ENCODE peak calls at places on chromosomes 1 and 21, in four cellular contexts. H, T, N and X are unnamed samples.

GRCh38 chr21:34593423-34593822 is 21.5 kb downstream of the RCAN1 start:
- DNase-seq in H (no peak), T (no peak), N (no peak), X (no peak)

GRCh38 chr1:36497207-36497606 is 14.5 kb upstream of the CSF3R start:
- DNase-seq in H (no peak), T (no peak), N (peak; percentile 6), X (no peak)

GRCh38 chr1:64536836-64537490 is 67.0 kb downstream of the CACHD1 start:
- DNase-seq in H (no peak), T (no peak), N (no peak), X (no peak)

GRCh38 chr21:35100351-35100771 is 51.3 kb upstream of the RUNX1 start:
- DNase-seq in H (no peak), T (no peak), N (no peak), X (no peak)

GRCh38 chr21:25790122-25790951 is 55.6 kb downstream of the GABPA start:
- DNase-seq in H (no peak), T (peak; percentile 7), N (peak; percentile 26), X (peak; percentile 16)

GRCh38 chr21:39087976-39088370 is 95.3 kb downstream of the PSMG1 start:
- DNase-seq in H (no peak), T (no peak), N (no peak), X (no peak)

GRCh38 chr1:72111662-72112061 is 170.7 kb downstream of the NEGR1 start:
- DNase-seq in H (no peak), T (no peak), N (no peak), X (no peak)

GRCh38 chr1:53754484-53755312 is 15.7 kb upstream of the GLIS1 start:
- DNase-seq in H (no peak), T (no peak), N (peak; percentile 71), X (no peak)

GRCh38 chr1:53172751-53173498 is 23.7 kb upstream of the CPT2 start:
- DNase-seq in H (no peak), T (peak; percentile 33), N (peak; percentile 89), X (no peak)

GRCh38 chr1:32728413-32729077 is 26.0 kb upstream of the SYNC start:
- DNase-seq in H (no peak), T (no peak), N (no peak), X (no peak)

GRCh38 chr1:186775031-186775430 is 53.7 kb upstream of the PLA2G4A start:
- DNase-seq in H (no peak), T (no peak), N (no peak), X (no peak)

GRCh38 chr21:31473685-31474345 is 129.8 kb upstream of the TIAM1 start:
- DNase-seq in H (no peak), T (no peak), N (no peak), X (no peak)

GRCh38 chr1:28062806-28063205 is 25.6 kb downstream of the EYA3 start:
- DNase-seq in H (no peak), T (no peak), N (no peak), X (no peak)

GRCh38 chr1:109802136-109802900 is 38.6 kb upstream of the EPS8L3 start:
- DNase-seq in H (no peak), T (no peak), N (no peak), X (no peak)

GRCh38 chr1:46342084-46342656 is 1.6 kb downstream of the NSUN4 start:
- DNase-seq in H (no peak), T (no peak), N (peak; percentile 39), X (peak; percentile 36)

GRCh38 chr1:246219508-246220030 is 287.5 kb downstream of the SMYD3 start:
- DNase-seq in H (no peak), T (no peak), N (peak; percentile 21), X (no peak)

GRCh38 chr1:164640673-164641352 is 81.8 kb downstream of the PBX1 start:
- DNase-seq in H (no peak), T (no peak), N (no peak), X (no peak)

GRCh38 chr1:167360120-167360519 is 139.4 kb downstream of the POU2F1 start:
- DNase-seq in H (no peak), T (no peak), N (peak; percentile 36), X (no peak)

GRCh38 chr1:35756064-35756463 is 13.7 kb downstream of the CLSPN start:
- DNase-seq in H (no peak), T (no peak), N (no peak), X (no peak)

GRCh38 chr1:100187912-100188311 is 9.9 kb upstream of the LRRC39 start:
- DNase-seq in H (no peak), T (no peak), N (peak; percentile 77), X (peak; percentile 31)

GRCh38 chr1:227486559-227486958 is 76.8 kb upstream of the ZNF678 start:
- DNase-seq in H (no peak), T (no peak), N (no peak), X (no peak)

GRCh38 chr1:33377750-33378149 is 53.1 kb downstream of the PHC2 start:
- DNase-seq in H (no peak), T (no peak), N (no peak), X (no peak)

GRCh38 chr1:6142036-6142621 is 38.0 kb downstream of the CHD5 start:
- DNase-seq in H (no peak), T (no peak), N (no peak), X (no peak)

GRCh38 chr21:36589352-36589971 is 109.5 kb upstream of the SIM2 start:
- DNase-seq in H (no peak), T (no peak), N (peak; percentile 63), X (no peak)

GRCh38 chr1:44355582-44356305 is 687 bp upstream of the ERI3 start:
- DNase-seq in H (no peak), T (no peak), N (no peak), X (no peak)

GRCh38 chr1:230421485-230421884 is 4.6 kb downstream of the PGBD5 start:
- DNase-seq in H (no peak), T (no peak), N (no peak), X (no peak)

GRCh38 chr1:42214447-42214871 is 49.9 kb upstream of the GUCA2A start:
- DNase-seq in H (no peak), T (peak; percentile 37), N (peak; percentile 66), X (peak; percentile 44)

GRCh38 chr1:20481643-20482498 is 4.1 kb downstream of the CAMK2N1 start:
- DNase-seq in H (no peak), T (no peak), N (no peak), X (no peak)

GRCh38 chr1:15747378-15747777 is 5.1 kb downstream of the TMEM82 start:
- DNase-seq in H (no peak), T (no peak), N (no peak), X (no peak)

GRCh38 chr1:68010094-68010493 is 40.3 kb downstream of the DIRAS3 start:
- DNase-seq in H (no peak), T (no peak), N (peak; percentile 28), X (no peak)

GRCh38 chr1:35447278-35447677 is 109.9 kb downstream of the KIAA0319L start:
- DNase-seq in H (no peak), T (no peak), N (peak; percentile 35), X (no peak)

GRCh38 chr21:35782667-35783066 is 277.7 kb downstream of the SETD4 start:
- DNase-seq in H (no peak), T (no peak), N (no peak), X (no peak)

GRCh38 chr1:23530750-23531651 is at the start of gene E2F2:
- DNase-seq in H (peak; percentile 41), T (no peak), N (peak; percentile 83), X (peak; percentile 40)
- TF ChIP-seq CTCF in H (peak; percentile 21), T (no peak), N (peak; percentile 9), X (no peak)

GRCh38 chr1:39849203-39849602 is 34.1 kb downstream of the TRIT1 start:
- DNase-seq in H (no peak), T (no peak), N (no peak), X (no peak)

GRCh38 chr1:39847940-39848339 is 35.4 kb downstream of the TRIT1 start:
- DNase-seq in H (no peak), T (no peak), N (no peak), X (no peak)

GRCh38 chr1:39842030-39842678 is 41.1 kb downstream of the TRIT1 start:
- DNase-seq in H (no peak), T (no peak), N (no peak), X (no peak)

GRCh38 chr1:39842726-39843305 is 40.5 kb downstream of the TRIT1 start:
- DNase-seq in H (no peak), T (no peak), N (no peak), X (no peak)

DNA sequence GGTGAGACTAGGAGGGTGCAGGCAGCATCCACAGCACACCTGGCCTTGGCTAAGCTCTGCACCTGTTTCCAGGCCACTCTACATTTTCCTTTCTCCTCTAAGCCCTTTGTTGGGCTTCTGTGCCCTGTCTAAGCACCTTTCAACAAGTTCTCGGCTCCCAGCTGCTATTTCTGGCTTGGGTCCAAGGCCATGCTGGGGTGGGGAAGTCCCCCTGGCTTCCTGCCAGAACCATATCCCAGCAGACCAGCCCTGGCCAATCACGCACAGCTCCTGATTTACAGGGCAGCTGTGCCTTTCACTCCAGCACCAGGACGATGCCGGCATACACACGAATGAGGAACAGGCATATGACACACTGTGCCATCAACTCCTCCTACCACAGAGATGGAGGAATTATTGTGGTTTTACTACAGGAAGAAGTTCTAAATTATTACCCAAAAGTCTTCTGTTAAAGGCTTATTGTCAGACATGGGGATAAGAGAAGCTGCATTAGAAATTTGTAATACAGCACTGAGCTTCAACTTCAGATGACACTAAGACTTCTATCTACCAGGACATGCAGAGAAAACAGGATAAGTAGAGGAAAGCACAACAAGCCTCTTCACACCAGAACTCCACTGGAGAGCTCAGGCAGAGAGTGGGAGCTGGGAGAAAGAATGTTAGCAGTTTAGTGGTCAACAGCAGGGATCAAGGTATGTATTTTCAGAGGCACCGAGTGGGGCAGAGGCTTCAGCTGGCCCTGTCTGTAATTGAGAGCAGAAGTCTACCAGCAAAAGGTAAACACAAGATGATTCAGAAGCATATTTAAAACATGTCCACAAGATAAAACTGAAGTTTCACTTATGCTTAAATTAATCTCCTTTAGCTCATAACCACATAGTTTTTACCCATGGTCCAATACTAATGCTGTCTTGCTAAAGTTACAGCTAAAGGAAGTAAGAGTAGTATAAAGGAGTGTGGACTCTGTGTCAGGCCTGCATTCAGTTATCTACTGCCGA is 37.4 kb downstream of the TRIT1 start:
- DNase-seq in H (peak; percentile 59), T (peak; percentile 43), N (peak; percentile 73), X (peak; percentile 76)
- H3K4me3 ChIP-seq in H (no peak overlapping the region), T (no peak overlapping the region), N (no peak overlapping the region), X (no peak overlapping the region)

GRCh38 chr1:39158330-39159086 is 46.0 kb upstream of the MACF1 start:
- DNase-seq in H (no peak), T (no peak), N (no peak), X (peak; percentile 69)
- TF ChIP-seq CTCF in H (no peak), T (no peak), N (no peak), X (no peak)

GRCh38 chr1:183027031-183027430 is 3.8 kb downstream of the LAMC1 start:
- DNase-seq in H (no peak), T (no peak), N (peak; percentile 36), X (no peak)

GRCh38 chr1:183030053-183030452 is 6.8 kb downstream of the LAMC1 start:
- DNase-seq in H (no peak), T (no peak), N (peak; percentile 79), X (no peak)

GRCh38 chr1:183025782-183026774 is 2.9 kb downstream of the LAMC1 start:
- DNase-seq in H (no peak), T (no peak), N (peak; percentile 35), X (no peak)

GRCh38 chr1:183029591-183030000 is 6.4 kb downstream of the LAMC1 start:
- DNase-seq in H (no peak), T (peak; percentile 44), N (peak; percentile 78), X (no peak)

DNA sequence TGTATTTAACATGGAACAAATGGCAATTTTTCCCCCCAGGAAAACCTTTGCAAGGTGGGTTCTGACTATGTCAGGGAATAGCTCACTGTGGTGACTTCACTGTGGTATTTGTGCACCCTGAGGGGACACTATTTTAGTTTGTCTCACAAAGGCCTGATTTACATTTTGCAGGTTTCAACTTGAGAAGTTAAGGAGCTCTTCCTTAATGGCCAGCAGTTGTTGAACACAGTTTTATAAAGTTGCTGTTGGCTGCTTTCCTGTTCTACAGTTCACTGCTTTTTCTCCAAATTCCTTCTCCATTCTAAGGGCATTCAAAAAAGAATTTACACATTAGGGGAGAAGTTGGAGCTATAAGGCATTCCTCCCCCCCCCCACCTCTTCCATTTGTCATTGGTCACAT is 4.6 kb downstream of the LAMC1 start:
- DNase-seq in H (no peak), T (no peak), N (no peak), X (no peak)
- H3K4me3 ChIP-seq in H (peak overlapping the region; percentile 90), T (peak overlapping the region; percentile 70), N (peak overlapping the region; percentile 91), X (peak overlapping the region; percentile 4)